ENCODE peak calls at places on chromosomes 1 and 21, in four cellular contexts. Z, D, O and H are unnamed samples.

GRCh38 chr1:78263459-78263858 is 217.7 kb downstream of the GIPC2 start:
- DNase-seq in Z (no peak), O (no peak), D (no peak), H (no peak)

GRCh38 chr1:147892216-147892615 is 10.4 kb upstream of the GJA8 start:
- DNase-seq in D (peak; percentile 14), O (no peak), Z (peak; percentile 40), H (no peak)

GRCh38 chr1:247294282-247294681 is 37.4 kb downstream of the ZNF496 start:
- DNase-seq in Z (peak; percentile 39), O (peak; percentile 85), D (peak; percentile 96), H (peak; percentile 65)

GRCh38 chr1:84192681-84193080 is 48.6 kb downstream of the PRKACB start:
- DNase-seq in D (no peak), Z (no peak), O (no peak), H (no peak)

GRCh38 chr1:2294661-2295060 is 66.5 kb downstream of the SKI start:
- DNase-seq in O (no peak), D (no peak), Z (no peak), H (no peak)

GRCh38 chr1:224356685-224357625 is at the start of gene CNIH4:
- DNase-seq in D (peak; percentile 97), O (peak; percentile 96), Z (peak; percentile 97), H (peak; percentile 97)

GRCh38 chr1:181347495-181348390 is 135.6 kb upstream of the CACNA1E start:
- DNase-seq in D (no peak), Z (no peak), O (no peak), H (no peak)

GRCh38 chr21:42218836-42219605 is at the start of gene ABCG1:
- DNase-seq in O (no peak), Z (peak; percentile 70), D (peak; percentile 28), H (peak; percentile 13)

GRCh38 chr1:156726549-156727226 is 1.6 kb upstream of the METTL25B start:
- DNase-seq in O (peak; percentile 60), Z (peak; percentile 79), D (peak; percentile 82), H (peak; percentile 85)

GRCh38 chr1:152533327-152533938 is 19.2 kb downstream of the CRCT1 start:
- DNase-seq in D (peak; percentile 4), Z (peak; percentile 77), O (peak; percentile 1), H (no peak)

GRCh38 chr1:206683313-206683712 is 1.4 kb upstream of the MAPKAPK2 start:
- DNase-seq in Z (no peak), O (no peak), D (no peak), H (no peak)

GRCh38 chr21:35090403-35090802 is 41.3 kb upstream of the RUNX1 start:
- DNase-seq in O (no peak), D (no peak), Z (no peak), H (no peak)

GRCh38 chr1:84506729-84507453 is 510 bp upstream of the GNG5 start:
- DNase-seq in D (no peak), O (no peak), Z (no peak), H (no peak)

GRCh38 chr1:76940586-76941335 is 73.5 kb downstream of the ST6GALNAC5 start:
- DNase-seq in Z (no peak), D (no peak), O (no peak), H (no peak)

GRCh38 chr1:19439464-19440171 is 45.7 kb downstream of the CAPZB start:
- DNase-seq in Z (no peak), D (peak; percentile 75), O (no peak), H (no peak)

GRCh38 chr1:99590578-99591209 is 55.2 kb upstream of the PALMD start:
- DNase-seq in O (peak; percentile 97), Z (peak; percentile 86), D (peak; percentile 88), H (peak; percentile 93)

GRCh38 chr1:234775477-234776246 is 165.7 kb upstream of the IRF2BP2 start:
- DNase-seq in D (no peak), O (no peak), Z (peak; percentile 7), H (no peak)

GRCh38 chr1:21272540-21272939 is 17.7 kb downstream of the ECE1 start:
- DNase-seq in D (no peak), O (no peak), Z (no peak), H (no peak)

GRCh38 chr1:30783244-30783915 is 25.8 kb upstream of the LAPTM5 start:
- DNase-seq in D (no peak), O (no peak), Z (no peak), H (no peak)

GRCh38 chr1:6342031-6342430 is 51.5 kb downstream of the ACOT7 start:
- DNase-seq in O (no peak), D (peak; percentile 30), Z (peak; percentile 35), H (no peak)

DNA sequence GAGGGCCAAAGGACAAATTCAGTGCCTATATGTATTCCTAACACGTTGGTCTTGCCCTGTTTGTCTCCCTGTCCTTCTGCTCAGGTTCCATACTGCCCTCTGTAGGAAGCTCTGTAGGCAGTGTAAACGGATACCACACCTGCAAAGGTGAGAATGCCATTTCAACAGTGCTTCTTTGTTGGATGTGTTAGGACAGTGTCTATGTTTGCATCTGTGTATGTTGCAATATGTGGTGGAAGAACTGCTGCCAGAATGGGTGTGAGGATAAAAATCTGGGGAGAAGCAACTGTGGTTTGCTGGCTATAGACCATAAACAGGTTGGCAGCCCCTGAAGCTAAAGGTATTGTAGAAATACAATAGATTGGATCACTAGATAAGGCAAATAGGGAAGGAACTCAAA is 113.1 kb upstream of the BMP8A start:
- DNase-seq in D (no peak), O (no peak), Z (peak; percentile 81), H (peak; percentile 14)
- TF ChIP-seq CTCF in D (peak; percentile 65), O (peak; percentile 45), Z (peak; percentile 97), H (peak; percentile 26)

DNA sequence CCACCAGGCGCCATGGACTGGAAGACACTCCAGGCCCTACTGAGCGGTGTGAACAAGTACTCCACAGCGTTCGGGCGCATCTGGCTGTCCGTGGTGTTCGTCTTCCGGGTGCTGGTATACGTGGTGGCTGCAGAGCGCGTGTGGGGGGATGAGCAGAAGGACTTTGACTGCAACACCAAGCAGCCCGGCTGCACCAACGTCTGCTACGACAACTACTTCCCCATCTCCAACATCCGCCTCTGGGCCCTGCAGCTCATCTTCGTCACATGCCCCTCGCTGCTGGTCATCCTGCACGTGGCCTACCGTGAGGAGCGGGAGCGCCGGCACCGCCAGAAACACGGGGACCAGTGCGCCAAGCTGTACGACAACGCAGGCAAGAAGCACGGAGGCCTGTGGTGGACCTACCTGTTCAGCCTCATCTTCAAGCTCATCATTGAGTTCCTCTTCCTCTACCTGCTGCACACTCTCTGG is 3.8 kb downstream of the GJB3 start:
- DNase-seq in D (no peak), O (no peak), Z (no peak), H (no peak)
- TF ChIP-seq CTCF in D (no peak), O (no peak), Z (no peak), H (no peak)

DNA sequence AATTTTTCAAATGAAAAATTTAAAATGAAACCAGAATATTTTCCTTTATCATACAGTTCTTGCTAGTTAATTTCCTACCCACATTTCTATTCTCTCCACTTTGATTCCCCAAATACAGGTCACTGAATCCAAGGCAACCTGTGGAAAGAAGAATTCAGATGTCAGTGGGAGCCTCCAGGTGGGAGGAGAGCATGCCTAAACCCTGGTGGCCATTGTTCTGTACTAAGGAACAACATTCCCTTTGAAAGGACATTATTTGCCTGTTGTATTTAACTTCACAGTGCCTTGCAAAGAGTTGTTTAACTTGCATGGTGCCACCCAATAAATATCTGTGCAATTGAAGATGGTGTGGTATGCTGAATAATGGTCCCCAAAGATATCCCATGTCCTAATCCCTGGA is 21.4 kb downstream of the NPHS2 start:
- DNase-seq in D (no peak), O (no peak), Z (no peak), H (no peak)
- TF ChIP-seq CTCF in D (no peak), O (no peak), Z (no peak), H (no peak)

DNA sequence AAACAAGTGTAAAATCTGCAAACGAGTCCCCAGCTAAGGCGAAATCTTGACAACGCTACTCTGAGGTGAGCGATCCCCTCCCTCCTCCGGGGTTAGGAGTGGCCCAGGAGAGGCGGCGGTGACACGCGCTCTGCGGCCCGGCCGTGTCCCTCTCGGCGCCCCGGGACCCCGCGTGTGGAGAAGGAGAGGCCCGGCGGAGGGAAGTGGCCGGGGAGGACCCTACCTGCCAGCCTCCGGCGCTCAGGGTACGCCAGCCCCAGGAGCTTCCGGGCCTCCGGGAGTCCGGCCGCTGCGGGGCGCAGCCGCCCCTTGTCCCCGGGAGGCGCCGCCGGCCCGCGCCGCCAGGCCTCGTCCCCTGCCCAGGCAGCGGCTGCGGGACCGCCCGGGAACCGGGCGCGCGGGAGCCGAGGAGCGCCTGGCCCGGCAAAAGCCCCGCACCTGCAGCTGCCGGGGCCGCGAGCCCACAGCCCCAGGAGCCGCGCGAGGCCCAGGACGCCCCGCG is 543 bp downstream of the ABCB10 start:
- DNase-seq in O (no peak), D (peak; percentile 20), Z (peak; percentile 21), H (peak; percentile 23)
- TF ChIP-seq CTCF in O (peak; percentile 2), D (peak; percentile 2), Z (no peak), H (no peak)

GRCh38 chr21:44801468-44802395 is at the start of gene UBE2G2:
- DNase-seq in D (peak; percentile 75), Z (peak; percentile 78), O (peak; percentile 75), H (peak; percentile 93)

GRCh38 chr21:44800103-44800502 is 1.5 kb downstream of the UBE2G2 start:
- DNase-seq in Z (peak; percentile 74), D (peak; percentile 73), O (peak; percentile 42), H (peak; percentile 70)

GRCh38 chr21:44802396-44803153 is 955 bp upstream of the UBE2G2 start:
- DNase-seq in D (peak; percentile 34), O (no peak), Z (peak; percentile 8), H (no peak)

GRCh38 chr21:44803651-44804050 is 2.0 kb upstream of the UBE2G2 start:
- DNase-seq in Z (no peak), D (no peak), O (no peak), H (no peak)

DNA sequence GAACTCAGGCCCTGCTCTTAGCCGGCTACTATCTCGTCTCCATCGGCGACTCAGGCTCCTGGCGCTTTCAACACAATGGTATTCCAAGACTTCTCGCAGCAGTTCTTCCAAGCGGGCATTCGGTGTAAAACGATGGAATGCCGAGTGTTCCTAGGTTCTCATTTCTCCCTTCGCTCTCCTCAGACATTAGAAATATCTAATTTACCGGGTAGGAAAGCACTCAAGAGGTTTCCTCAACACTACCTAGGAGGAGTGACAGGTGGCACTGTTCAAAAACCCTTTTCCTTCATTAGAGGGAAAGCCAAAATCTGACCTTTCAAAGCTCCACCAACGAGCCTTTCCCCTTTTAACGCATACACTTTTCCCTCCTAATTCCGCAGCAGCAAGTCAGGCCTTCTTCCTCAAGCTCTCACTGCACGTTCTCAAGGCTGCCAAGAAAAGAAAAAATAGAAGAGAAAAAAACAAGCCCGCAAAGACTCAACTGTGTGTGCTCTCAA is 601 bp downstream of the UBE2G2 start:
- DNase-seq in Z (peak; percentile 60), O (peak; percentile 32), D (peak; percentile 46), H (peak; percentile 50)
- TF ChIP-seq CTCF in Z (peak; percentile 57), O (peak; percentile 40), D (peak; percentile 54), H (peak; percentile 27)

DNA sequence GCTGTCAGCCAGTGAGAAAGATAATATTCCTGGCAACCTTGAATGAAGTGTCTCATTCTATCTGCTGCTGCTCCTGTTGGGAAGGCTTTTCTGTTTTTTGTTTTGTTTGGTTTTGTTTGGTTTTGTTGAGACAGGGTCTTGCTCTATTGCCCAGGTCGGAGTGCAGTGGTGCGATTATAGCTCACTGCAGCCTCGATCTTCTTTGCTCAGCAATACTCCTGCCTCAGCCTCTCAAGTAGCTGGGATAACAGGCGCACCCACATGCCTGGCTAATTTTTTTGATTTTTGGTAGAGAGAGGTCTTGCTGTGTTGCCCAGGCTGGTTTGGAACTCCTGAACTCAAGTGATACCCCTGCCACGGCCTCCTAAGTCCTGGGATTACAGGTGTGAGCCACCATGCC is 37.6 kb downstream of the BTG3 start:
- DNase-seq in Z (no peak), D (no peak), O (no peak), H (no peak)
- TF ChIP-seq CTCF in Z (no peak), D (no peak), O (no peak), H (no peak)